ENCODE peak calls at places on chromosomes 4 and X, in ten cellular contexts. W, Y, U, O, I, S, B, L, E and K are unnamed samples.

GRCh38 chr4:189414021-189414420 is 526.7 kb upstream of the FRG1 start:
- DNase-seq in W (no peak), Y (no peak), U (no peak), O (no peak), I (no peak), S (no peak), B (no peak), L (no peak), E (no peak), K (no peak)

GRCh38 chr4:125440814-125441213 is 126.1 kb downstream of the FAT4 start:
- DNase-seq in W (no peak), Y (no peak), U (no peak), O (no peak), I (no peak), S (no peak), B (no peak), L (no peak), E (no peak), K (no peak)

GRCh38 chr4:14434916-14435315 is 567.4 kb upstream of the CPEB2 start:
- DNase-seq in W (no peak), Y (no peak), U (no peak), O (no peak), I (no peak), S (no peak), B (no peak), L (no peak), E (no peak), K (no peak)

GRCh38 chrX:130539721-130540321 is 138.0 kb downstream of the RBMX2 start:
- DNase-seq in W (peak), Y (peak), U (peak), O (no peak), I (peak), S (peak), B (peak), L (no peak), E (no peak), K (peak)

GRCh38 chr4:147362868-147363440 is 117.9 kb upstream of the EDNRA start:
- DNase-seq in W (no peak), Y (no peak), U (no peak), O (no peak), I (peak), S (peak), B (no peak), L (no peak), E (no peak), K (no peak)

GRCh38 chrX:38959736-38960534 is 158.7 kb downstream of the MID1IP1 start:
- DNase-seq in W (no peak), Y (no peak), U (no peak), O (no peak), I (no peak), S (no peak), B (no peak), L (no peak), E (no peak), K (no peak)

GRCh38 chrX:129876734-129877395 is 29.1 kb upstream of the UTP14A start:
- DNase-seq in W (no peak), Y (no peak), U (no peak), O (no peak), I (no peak), S (peak), B (no peak), L (no peak), E (no peak), K (peak)

GRCh38 chrX:40108084-40108958 is 10.6 kb upstream of the BCOR start:
- DNase-seq in W (no peak), Y (peak), U (no peak), O (no peak), I (peak), S (peak), B (no peak), L (no peak), E (peak), K (no peak)

GRCh38 chr4:18209448-18209847 is 187.9 kb upstream of the LCORL start:
- DNase-seq in W (no peak), Y (no peak), U (no peak), O (no peak), I (no peak), S (no peak), B (no peak), L (no peak), E (no peak), K (no peak)

GRCh38 chr4:179164642-179165338 is 1722.6 kb upstream of the AGA start:
- DNase-seq in W (no peak), Y (no peak), U (no peak), O (no peak), I (no peak), S (no peak), B (no peak), L (no peak), E (no peak), K (no peak)

GRCh38 chrX:2484721-2485459 is 15.9 kb downstream of the DHRSX start:
- DNase-seq in W (no peak), Y (no peak), U (no peak), O (no peak), I (no peak), S (no peak), B (no peak), L (no peak), E (no peak), K (no peak)